ENCODE peak calls at places on chromosomes 16 and 17, in eight cellular contexts. G, H, I, O, N, Y, P and T are unnamed samples.

GRCh38 chr17:19541445-19541844 is 7.8 kb downstream of the SLC47A1 start:
- DNase-seq in G (no peak), H (no peak), I (no peak), O (no peak), N (no peak), Y (no peak), P (no peak), T (no peak)

GRCh38 chr17:33935822-33936221 is 319.3 kb upstream of the CCL2 start:
- DNase-seq in G (no peak), H (no peak), I (no peak), O (no peak), N (no peak), Y (no peak), P (no peak), T (no peak)

GRCh38 chr16:85746431-85747227 is 4.3 kb downstream of the C16orf74 start:
- DNase-seq in G (peak; percentile 51), H (no peak), I (no peak), O (peak; percentile 66), N (no peak), Y (no peak), P (no peak), T (no peak)

GRCh38 chr17:31095239-31096105 is 695 bp downstream of the NF1 start:
- DNase-seq in G (peak; percentile 60), H (no peak), I (peak; percentile 53), O (peak; percentile 47), N (peak; percentile 54), Y (peak; percentile 43), P (peak; percentile 41), T (peak; percentile 67)

GRCh38 chr16:52557236-52557635 is 10.3 kb upstream of the TOX3 start:
- DNase-seq in G (no peak), H (no peak), I (no peak), O (no peak), N (no peak), Y (no peak), P (no peak), T (no peak)

GRCh38 chr16:17368511-17368910 is 102.2 kb downstream of the XYLT1 start:
- DNase-seq in G (no peak), H (no peak), I (no peak), O (no peak), N (no peak), Y (no peak), P (no peak), T (no peak)

GRCh38 chr17:7626956-7627249 is 718 bp downstream of the SAT2 start:
- DNase-seq in G (no peak), H (no peak), I (no peak), O (no peak), N (no peak), Y (no peak), P (no peak), T (no peak)

GRCh38 chr17:44022246-44022645 is 7.5 kb upstream of the TMEM101 start:
- DNase-seq in G (no peak), H (no peak), I (no peak), O (no peak), N (no peak), Y (no peak), P (no peak), T (no peak)

GRCh38 chr16:3734758-3735221 is 17.5 kb upstream of the TRAP1 start:
- DNase-seq in G (no peak), H (no peak), I (no peak), O (no peak), N (no peak), Y (no peak), P (no peak), T (no peak)

GRCh38 chr16:17369441-17369951 is 101.3 kb downstream of the XYLT1 start:
- DNase-seq in G (no peak), H (peak; percentile 32), I (peak; percentile 77), O (no peak), N (no peak), Y (peak; percentile 52), P (peak; percentile 40), T (peak; percentile 72)

GRCh38 chr17:62791235-62792121 is 16.6 kb downstream of the MARCHF10 start:
- DNase-seq in G (peak; percentile 65), H (no peak), I (no peak), O (peak; percentile 91), N (no peak), Y (no peak), P (no peak), T (no peak)

GRCh38 chr17:68446626-68447041 is 10.7 kb downstream of the WIPI1 start:
- DNase-seq in G (no peak), H (no peak), I (no peak), O (no peak), N (no peak), Y (no peak), P (no peak), T (no peak)

GRCh38 chr17:8012996-8013640 is 10.7 kb downstream of the GUCY2D start:
- DNase-seq in G (no peak), H (no peak), I (no peak), O (no peak), N (no peak), Y (no peak), P (no peak), T (no peak)

GRCh38 chr17:64441772-64442549 is 7.0 kb upstream of the MILR1 start:
- DNase-seq in G (no peak), H (no peak), I (peak; percentile 48), O (peak; percentile 76), N (no peak), Y (no peak), P (peak; percentile 22), T (peak; percentile 53)

GRCh38 chr17:67148352-67148751 is 96.6 kb downstream of the HELZ start:
- DNase-seq in G (no peak), H (no peak), I (no peak), O (no peak), N (no peak), Y (no peak), P (no peak), T (no peak)

GRCh38 chr16:978403-978802 is 3.2 kb upstream of the SOX8 start:
- DNase-seq in G (no peak), H (no peak), I (no peak), O (no peak), N (no peak), Y (no peak), P (no peak), T (no peak)

GRCh38 chr17:49508891-49509587 is 13.9 kb downstream of the NGFR start:
- DNase-seq in G (no peak), H (no peak), I (no peak), O (no peak), N (no peak), Y (no peak), P (no peak), T (no peak)

GRCh38 chr16:70523013-70523620 is at the start of gene COG4:
- DNase-seq in G (peak; percentile 88), H (peak; percentile 37), I (peak; percentile 93), O (peak; percentile 88), N (peak; percentile 86), Y (peak; percentile 87), P (peak; percentile 90), T (peak; percentile 92)

GRCh38 chr16:89696598-89697128 is 4.8 kb downstream of the SPATA2L start:
- DNase-seq in G (no peak), H (no peak), I (no peak), O (peak; percentile 16), N (no peak), Y (no peak), P (no peak), T (peak; percentile 50)

GRCh38 chr16:70250748-70251650 is 741 bp downstream of the EXOSC6 start:
- DNase-seq in G (peak; percentile 50), H (no peak), I (peak; percentile 46), O (peak; percentile 47), N (no peak), Y (peak; percentile 40), P (no peak), T (peak; percentile 62)

GRCh38 chr16:75043175-75043937 is 44.5 kb downstream of the ZNRF1 start:
- DNase-seq in G (no peak), H (no peak), I (no peak), O (no peak), N (no peak), Y (no peak), P (no peak), T (no peak)
- H3K4me3 ChIP-seq in G (no peak overlapping the region), H (no peak overlapping the region), I (no peak overlapping the region), O (no peak overlapping the region), N (no peak overlapping the region), Y (no peak overlapping the region), P (no peak overlapping the region), T (no peak overlapping the region)

DNA sequence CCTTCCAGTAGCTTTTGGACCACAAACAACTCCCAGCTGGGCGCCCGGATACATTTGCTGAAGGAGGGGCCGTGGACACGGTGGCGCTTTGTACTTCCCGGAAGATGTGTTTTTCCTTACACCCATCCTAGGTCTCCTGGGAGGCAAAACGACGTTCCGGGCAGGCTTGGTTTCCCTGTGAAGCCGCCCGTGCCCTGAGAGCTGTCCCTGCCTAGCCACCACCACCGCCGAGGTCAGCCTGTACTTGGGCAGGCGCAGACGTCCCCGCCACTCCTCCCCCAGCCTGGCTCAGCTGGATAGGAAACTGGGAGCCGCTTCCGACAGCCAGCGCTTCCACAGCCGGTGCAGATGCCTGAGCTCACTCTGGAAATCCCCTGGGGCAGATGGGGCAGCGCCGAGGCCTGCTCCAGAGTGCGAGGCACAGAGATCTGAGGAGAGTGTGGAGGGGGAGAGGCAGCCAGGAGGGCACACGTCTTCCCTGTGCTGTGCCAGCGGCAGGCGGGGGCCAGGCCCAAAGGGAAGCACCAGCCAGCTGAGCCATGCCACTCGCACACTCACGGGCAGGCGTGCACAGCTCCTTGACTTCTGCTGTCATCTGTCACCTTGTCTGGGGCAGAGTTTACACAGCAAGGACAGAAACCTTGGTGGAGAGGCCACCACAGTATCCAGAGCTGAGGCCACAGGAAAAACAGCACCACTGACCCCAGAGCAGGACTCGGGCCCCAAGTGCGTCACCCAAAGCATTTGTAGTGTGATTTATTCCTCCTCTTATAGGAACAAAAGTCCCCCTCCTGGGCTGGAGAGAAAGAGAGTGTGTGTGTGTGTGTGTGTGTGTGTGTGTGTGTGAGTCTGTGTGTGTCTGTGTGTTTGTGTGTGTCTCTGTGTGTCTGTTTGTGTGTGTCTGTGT is 3.0 kb downstream of the RHBDF2 start:
- DNase-seq in G (peak; percentile 75), H (no peak), I (peak; percentile 93), O (peak; percentile 91), N (peak; percentile 74), Y (peak; percentile 87), P (peak; percentile 87), T (peak; percentile 74)
- H3K4me3 ChIP-seq in G (peak overlapping the region; percentile 13), H (no peak overlapping the region), I (peak overlapping the region; percentile 11), O (no peak overlapping the region), N (peak overlapping the region; percentile 49), Y (no peak overlapping the region), P (peak overlapping the region; percentile 76), T (peak overlapping the region; percentile 27)

DNA sequence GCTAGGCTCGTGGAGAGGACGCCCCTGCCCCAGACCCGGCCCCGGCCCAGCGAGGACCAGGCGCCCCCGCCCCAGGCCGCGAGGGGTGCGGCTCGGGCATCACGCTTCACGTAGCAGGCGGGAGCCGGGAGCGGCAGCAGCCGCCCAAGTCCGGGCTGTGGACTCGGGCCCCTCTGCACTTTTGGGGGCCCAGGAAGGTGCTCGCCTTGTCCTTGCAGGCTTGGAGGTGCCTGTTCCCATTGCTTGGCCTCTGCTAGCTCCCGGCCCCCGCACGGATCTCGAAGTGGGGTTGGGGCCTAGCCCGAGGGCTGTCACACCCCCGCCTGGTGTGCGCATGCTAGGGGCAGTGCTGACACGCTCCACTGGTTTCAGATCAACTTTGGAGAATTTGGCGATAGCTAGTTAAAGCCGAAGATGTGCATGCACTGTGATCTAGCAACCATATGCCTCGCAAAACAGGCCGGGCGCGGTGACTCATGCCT is 55.7 kb downstream of the WSB1 start:
- DNase-seq in G (no peak), H (no peak), I (peak; percentile 33), O (no peak), N (no peak), Y (no peak), P (no peak), T (no peak)
- H3K4me3 ChIP-seq in G (no peak overlapping the region), H (peak overlapping the region; percentile 25), I (peak overlapping the region; percentile 53), O (no peak overlapping the region), N (peak overlapping the region; percentile 69), Y (peak overlapping the region; percentile 48), P (peak overlapping the region; percentile 62), T (peak overlapping the region; percentile 54)

GRCh38 chr17:4520881-4521600 is 22.4 kb downstream of the SPNS2 start:
- DNase-seq in G (no peak), H (no peak), I (no peak), O (peak; percentile 19), N (no peak), Y (no peak), P (no peak), T (peak; percentile 86)
- H3K4me3 ChIP-seq in G (no peak overlapping the region), H (no peak overlapping the region), I (no peak overlapping the region), O (no peak overlapping the region), N (no peak overlapping the region), Y (no peak overlapping the region), P (no peak overlapping the region), T (no peak overlapping the region)